ENCODE peak calls at places on chromosomes 6 and 20, in nine cellular contexts. J is brain microvascular endothelial cell; I is heart right ventricle; S is tibial nerve; D is epithelial cell of esophagus; L is CD8-positive, alpha-beta T cell; E is neural crest cell; T is A549; Q is AG04449. C is an unnamed sample.

GRCh38 chr6:33418690-33419291 is 884 bp upstream of the CUTA start:
- DNase-seq in D (no peak), T (no peak), J (peak), L (no peak), I (no peak), E (no peak), S (no peak), Q (no peak), C (no peak)

GRCh38 chr6:107064579-107065065 is 36.6 kb downstream of the MTRES1 start:
- DNase-seq in D (no peak), L (no peak), T (no peak), Q (no peak), I (peak), J (peak), S (peak), E (no peak), C (no peak)

GRCh38 chr20:58236612-58237317 is 8.3 kb upstream of the ANKRD60 start:
- DNase-seq in E (peak), I (peak), L (peak), D (peak), T (peak), J (peak), Q (no peak), S (peak), C (peak)

GRCh38 chr6:14968056-14968643 is 277.7 kb upstream of the JARID2 start:
- DNase-seq in T (no peak), L (no peak), J (no peak), D (no peak), S (no peak), I (no peak), Q (no peak), E (no peak), C (no peak)

GRCh38 chr6:142942805-142943227 is 2.2 kb downstream of the HIVEP2 start:
- DNase-seq in I (no peak), J (no peak), Q (no peak), S (no peak), T (peak), D (peak), E (no peak), L (no peak), C (no peak)

GRCh38 chr6:56759521-56759920 is 116.8 kb upstream of the DST start:
- DNase-seq in Q (no peak), D (no peak), S (no peak), L (no peak), J (no peak), I (no peak), E (no peak), T (no peak), C (no peak)

GRCh38 chr20:3786126-3786484 is 435 bp downstream of the CENPB start:
- DNase-seq in D (peak), T (peak), L (no peak), J (peak), Q (no peak), E (no peak), I (peak), S (no peak), C (no peak)

GRCh38 chr6:95091823-95092436 is 485.4 kb upstream of the MANEA start:
- DNase-seq in S (no peak), Q (no peak), T (peak), J (peak), L (no peak), E (no peak), D (peak), I (no peak), C (no peak)

GRCh38 chr6:160730911-160731310 is 28.9 kb downstream of the PLG start:
- DNase-seq in D (no peak), Q (no peak), T (peak), L (no peak), I (no peak), J (peak), E (peak), S (no peak), C (no peak)

GRCh38 chr6:13987400-13987865 is 62.7 kb downstream of the RNF182 start:
- DNase-seq in E (no peak), J (no peak), T (no peak), L (no peak), S (no peak), D (no peak), Q (no peak), I (no peak), C (no peak)

GRCh38 chr6:35165630-35166071 is 24.5 kb upstream of the TCP11 start:
- DNase-seq in J (no peak), Q (no peak), S (no peak), I (no peak), E (no peak), L (no peak), D (peak), T (peak), C (no peak)

GRCh38 chr6:6696867-6697531 is 108.5 kb downstream of the LY86 start:
- DNase-seq in E (peak), T (peak), Q (no peak), S (no peak), D (peak), I (peak), J (peak), L (no peak), C (no peak)

GRCh38 chr6:64310214-64310613 is 674.6 kb downstream of the PHF3 start:
- DNase-seq in Q (no peak), L (no peak), S (no peak), J (no peak), E (no peak), T (no peak), D (no peak), I (no peak), C (no peak)
- TF ChIP-seq CTCF in Q (no peak), L (no peak), S (no peak), J (no peak), E (no peak), T (no peak), D (no peak), I (no peak), C (no peak)

DNA sequence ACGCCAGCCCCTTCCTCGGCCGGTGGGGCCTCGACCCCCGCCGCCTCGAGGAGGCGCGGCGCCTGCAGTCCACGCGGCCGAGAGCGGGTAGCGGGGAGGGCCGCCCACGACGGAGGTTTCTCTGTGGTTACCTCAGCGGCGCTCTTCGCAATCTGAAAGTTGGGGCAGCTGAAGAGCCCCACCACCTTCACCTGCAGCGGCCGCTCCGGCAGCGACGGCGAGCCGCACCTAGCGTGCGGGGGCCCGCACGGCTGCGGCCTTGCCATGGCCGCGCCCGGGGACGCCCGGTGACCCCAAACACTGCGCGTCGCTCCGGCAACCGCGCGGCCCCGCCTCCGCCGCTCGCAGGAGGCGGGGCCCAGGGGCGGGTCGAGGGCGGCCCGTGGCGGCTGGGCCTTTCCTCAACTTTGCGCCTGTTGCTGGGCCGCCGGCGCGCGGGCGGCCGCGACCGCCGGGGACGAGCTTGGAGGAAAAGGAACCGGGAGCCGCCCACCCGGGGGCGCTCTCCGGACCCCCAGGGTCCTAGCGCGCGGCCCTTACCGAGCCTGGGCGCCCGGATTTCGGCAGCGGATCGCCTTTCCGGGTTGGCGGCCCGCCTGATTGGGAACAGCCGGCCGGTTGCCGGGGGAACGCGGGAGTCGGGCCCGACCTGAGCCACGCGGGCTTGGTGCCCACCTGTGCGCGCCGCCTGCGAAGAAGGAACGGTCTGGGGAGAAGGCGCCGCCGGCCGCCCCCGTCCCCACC is at the start of the genes PPIL6 and SMPD2:
- DNase-seq in Q (no peak), J (peak), T (peak), I (peak), S (peak), L (peak), D (peak), E (peak), C (peak)
- TF ChIP-seq CTCF in Q (peak), J (peak), T (peak), I (peak), S (peak), L (peak), D (no peak), E (peak), C (no peak)

GRCh38 chr6:161745128-161745527 is 471.3 kb upstream of the AGPAT4 start:
- DNase-seq in D (no peak), T (no peak), E (no peak), I (no peak), J (no peak), L (no peak), S (no peak), Q (no peak), C (no peak)

GRCh38 chr6:161750677-161751076 is 476.8 kb upstream of the AGPAT4 start:
- DNase-seq in L (no peak), I (no peak), J (no peak), E (no peak), Q (no peak), D (no peak), T (no peak), S (no peak), C (no peak)

GRCh38 chr6:161745594-161745993 is 471.7 kb upstream of the AGPAT4 start:
- DNase-seq in D (no peak), L (no peak), I (no peak), S (no peak), E (no peak), T (no peak), J (no peak), Q (no peak), C (no peak)

GRCh38 chr6:161749576-161749975 is 475.7 kb upstream of the AGPAT4 start:
- DNase-seq in S (no peak), I (no peak), T (no peak), Q (no peak), L (no peak), D (no peak), J (no peak), E (no peak), C (no peak)

GRCh38 chr6:161748535-161749386 is 474.9 kb upstream of the AGPAT4 start:
- DNase-seq in T (peak), S (peak), Q (no peak), L (no peak), J (peak), E (peak), D (peak), I (peak), C (no peak)
- TF ChIP-seq CTCF in T (peak), S (peak), Q (no peak), L (no peak), J (peak), E (peak), D (peak), I (peak), C (peak)

GRCh38 chr6:118212451-118213173 is 305.5 kb downstream of the SLC35F1 start:
- DNase-seq in L (no peak), D (no peak), I (no peak), S (no peak), T (no peak), E (no peak), J (no peak), Q (no peak), C (no peak)
- TF ChIP-seq CTCF in L (no peak), D (no peak), I (no peak), S (no peak), T (no peak), E (no peak), J (no peak), Q (no peak), C (no peak)

DNA sequence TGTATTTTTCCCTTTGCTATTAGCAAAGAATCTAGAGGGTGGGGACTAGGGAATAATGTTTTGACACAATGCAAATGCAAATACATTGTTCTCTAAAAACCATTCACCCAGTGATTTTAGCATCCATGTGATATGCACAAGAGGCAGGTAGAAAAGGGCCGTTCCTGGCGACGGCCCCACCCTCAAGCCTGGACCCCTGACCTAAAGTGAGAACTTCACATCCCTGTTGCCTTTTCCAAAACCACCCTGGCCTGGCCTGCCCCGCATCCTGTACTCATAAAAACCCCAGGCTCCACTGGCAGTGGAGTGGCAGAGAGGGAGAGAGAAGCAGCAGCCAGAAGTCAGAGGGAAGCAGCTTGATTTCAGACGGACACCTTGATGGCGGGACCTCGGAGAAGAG is 48.5 kb downstream of the MAP1LC3A start:
- DNase-seq in J (no peak), L (no peak), D (no peak), I (no peak), T (no peak), E (no peak), S (no peak), Q (no peak), C (no peak)
- TF ChIP-seq CTCF in J (no peak), L (no peak), D (no peak), I (no peak), T (no peak), E (no peak), S (no peak), Q (no peak), C (no peak)

GRCh38 chr6:42217523-42218367 is at the start of gene MRPS10:
- DNase-seq in I (peak), T (peak), L (peak), Q (peak), D (peak), J (peak), E (peak), S (peak), C (peak)
- TF ChIP-seq CTCF in I (no peak), T (no peak), L (no peak), Q (no peak), D (no peak), J (no peak), E (no peak), S (no peak), C (no peak)

DNA sequence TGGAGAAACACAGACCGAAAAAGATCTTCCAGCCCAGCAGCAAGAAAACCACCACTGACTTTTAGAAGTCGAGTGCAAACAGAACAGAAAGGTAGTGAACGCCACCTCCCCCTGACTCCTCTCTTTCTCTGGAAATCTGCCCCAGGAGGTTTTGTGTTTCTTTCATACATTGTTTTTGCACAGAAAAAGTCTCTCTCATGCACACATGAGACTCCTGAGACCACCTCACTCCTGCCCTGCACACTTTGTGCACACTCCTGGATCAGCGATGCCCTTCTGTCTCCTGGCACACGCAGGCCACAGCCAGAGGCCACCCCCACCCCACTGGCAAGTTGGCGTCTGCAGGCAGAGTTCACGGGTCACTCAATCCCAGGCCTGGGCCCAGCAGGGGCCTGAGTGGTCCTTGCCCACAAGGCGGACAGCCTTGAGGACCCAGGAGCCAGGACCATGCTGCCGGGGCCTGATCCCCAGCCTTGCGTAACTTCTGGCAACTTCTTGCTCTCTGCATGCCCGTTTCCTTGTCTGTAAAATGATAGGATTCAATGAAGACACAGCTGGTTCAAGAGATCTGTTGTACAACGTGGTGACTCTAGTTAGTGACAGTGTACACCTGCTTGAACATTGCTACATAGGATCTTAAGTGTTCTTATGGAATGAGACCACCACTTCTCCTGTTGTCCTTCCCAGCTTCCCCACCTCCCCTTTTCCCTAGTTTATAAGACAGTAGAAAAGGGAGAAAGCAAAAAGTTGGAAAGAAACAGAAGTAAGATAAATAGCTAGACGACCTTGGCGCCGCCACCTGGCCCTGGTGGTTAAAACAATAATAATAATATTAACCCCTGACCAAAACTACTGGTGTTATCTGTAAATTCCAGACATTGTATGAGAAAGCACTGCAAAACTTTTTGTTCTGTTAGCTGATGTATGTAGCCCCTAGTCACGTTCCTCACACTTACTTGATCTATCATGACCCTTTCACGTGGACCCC is 30.2 kb upstream of the CST7 start:
- DNase-seq in L (no peak), J (no peak), T (no peak), I (no peak), Q (no peak), S (no peak), D (no peak), E (no peak), C (peak)
- TF ChIP-seq CTCF in L (no peak), J (no peak), T (no peak), I (no peak), Q (no peak), S (no peak), D (no peak), E (no peak), C (no peak)

C was measured in type B pancreatic cell.